ENCODE peak calls at places on chromosomes 6 and 20, in six cellular contexts. C is neural progenitor cell, K is lung, X is heart left ventricle, T is cardiac muscle cell, N is Panc1. Z is an unnamed sample.

GRCh38 chr20:32451340-32451681 is 93.2 kb downstream of the ASXL1 start:
- DNase-seq in T (no peak), C (no peak), K (no peak), N (no peak), X (no peak), Z (no peak)

GRCh38 chr6:127539292-127539691 is 20.2 kb upstream of the MTCL3 start:
- DNase-seq in K (no peak), T (no peak), N (no peak), X (no peak), C (no peak), Z (no peak)

GRCh38 chr6:46010270-46010669 is 5.4 kb downstream of the CLIC5 start:
- DNase-seq in K (no peak), X (no peak), T (no peak), C (no peak), N (no peak), Z (no peak)

GRCh38 chr6:139988702-139989101 is 614.3 kb upstream of the CITED2 start:
- DNase-seq in C (no peak), X (no peak), T (no peak), K (no peak), N (no peak), Z (no peak)

GRCh38 chr6:34658605-34659218 is 37.9 kb downstream of the ILRUN start:
- DNase-seq in X (no peak), K (no peak), N (no peak), C (no peak), T (no peak), Z (no peak)

GRCh38 chr6:56949925-56950495 is 4.9 kb upstream of the BEND6 start:
- DNase-seq in X (no peak), T (no peak), K (no peak), N (no peak), C (no peak), Z (no peak)

GRCh38 chr6:44642870-44643522 is 255.5 kb downstream of the CDC5L start:
- DNase-seq in T (no peak), K (no peak), C (no peak), X (no peak), N (no peak), Z (no peak)

GRCh38 chr6:57147955-57148858 is 23.9 kb upstream of the BAG2 start:
- DNase-seq in C (no peak), N (no peak), T (no peak), K (no peak), X (no peak), Z (no peak)

GRCh38 chr6:44820366-44821158 is 433.1 kb downstream of the CDC5L start:
- DNase-seq in X (no peak), K (no peak), C (no peak), N (no peak), T (no peak), Z (no peak)

GRCh38 chr6:142885182-142885867 is 59.7 kb downstream of the HIVEP2 start:
- DNase-seq in X (peak), C (peak), N (peak), K (peak), T (peak), Z (peak)

GRCh38 chr6:125749864-125750691 is 646 bp downstream of the HEY2 start:
- DNase-seq in N (no peak), T (peak), X (peak), C (peak), K (no peak), Z (peak)

GRCh38 chr6:66103954-66104353 is 396.9 kb upstream of the EYS start:
- DNase-seq in C (no peak), T (peak), X (no peak), N (no peak), K (no peak), Z (no peak)

GRCh38 chr6:153002613-153003293 is at the start of gene MTRF1L:
- DNase-seq in T (peak), N (peak), C (peak), K (peak), X (peak), Z (peak)

GRCh38 chr6:153000243-153000642 is 2.3 kb downstream of the MTRF1L start:
- DNase-seq in K (no peak), T (no peak), X (no peak), N (no peak), C (no peak), Z (no peak)

GRCh38 chr6:153001767-153002612 is 519 bp downstream of the MTRF1L start:
- DNase-seq in C (peak), T (peak), K (no peak), X (no peak), N (no peak), Z (no peak)

DNA sequence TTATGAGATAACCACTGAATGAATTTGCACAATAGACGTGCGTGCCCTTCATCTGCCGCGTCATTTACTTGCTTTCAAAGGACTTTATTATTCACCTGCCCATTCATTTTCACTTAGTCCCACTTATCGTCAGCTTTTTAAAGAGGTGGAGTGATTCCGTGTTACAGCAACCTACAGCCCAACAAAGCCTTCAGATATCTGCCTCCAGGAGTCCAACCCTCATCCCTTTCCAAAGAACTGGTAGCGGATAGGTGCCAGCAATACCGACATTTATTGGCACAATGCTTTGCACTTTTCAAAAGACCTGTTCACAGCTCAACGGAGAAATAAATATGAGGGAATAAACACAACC is 761 bp upstream of the MTRF1L start:
- DNase-seq in N (no peak), K (no peak), C (peak), X (no peak), T (peak), Z (no peak)
- H3K27ac ChIP-seq in N (peak), K (peak), C (peak), X (peak), T (peak), Z (peak)

GRCh38 chr6:21731411-21732031 is 138.0 kb downstream of the SOX4 start:
- DNase-seq in T (no peak), N (no peak), C (no peak), X (no peak), K (peak), Z (no peak)
- H3K27ac ChIP-seq in T (no peak), N (peak), C (no peak), X (no peak), K (no peak), Z (no peak)

DNA sequence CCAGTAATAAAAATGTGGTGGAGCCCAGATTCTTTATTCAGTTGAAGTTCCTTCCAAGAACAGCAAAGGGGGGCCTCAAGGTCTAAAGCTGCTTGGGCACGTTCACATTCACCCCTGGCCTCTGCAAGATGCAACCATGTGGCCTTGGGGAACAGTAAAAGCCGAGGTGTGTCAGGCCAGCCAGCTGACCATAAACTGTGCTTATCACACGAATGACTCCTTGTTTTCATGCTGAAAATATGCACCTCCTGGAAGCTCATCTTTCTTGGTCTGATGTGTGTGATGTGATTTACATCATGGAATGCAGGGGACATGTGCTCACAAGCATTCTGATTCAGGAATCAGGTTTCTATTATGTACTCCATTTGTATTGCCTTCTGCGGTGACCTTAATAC is 211.6 kb upstream of the MARCKS start:
- DNase-seq in T (no peak), C (no peak), N (no peak), K (no peak), X (no peak), Z (no peak)
- H3K27ac ChIP-seq in T (peak), C (no peak), N (no peak), K (no peak), X (no peak), Z (peak)

DNA sequence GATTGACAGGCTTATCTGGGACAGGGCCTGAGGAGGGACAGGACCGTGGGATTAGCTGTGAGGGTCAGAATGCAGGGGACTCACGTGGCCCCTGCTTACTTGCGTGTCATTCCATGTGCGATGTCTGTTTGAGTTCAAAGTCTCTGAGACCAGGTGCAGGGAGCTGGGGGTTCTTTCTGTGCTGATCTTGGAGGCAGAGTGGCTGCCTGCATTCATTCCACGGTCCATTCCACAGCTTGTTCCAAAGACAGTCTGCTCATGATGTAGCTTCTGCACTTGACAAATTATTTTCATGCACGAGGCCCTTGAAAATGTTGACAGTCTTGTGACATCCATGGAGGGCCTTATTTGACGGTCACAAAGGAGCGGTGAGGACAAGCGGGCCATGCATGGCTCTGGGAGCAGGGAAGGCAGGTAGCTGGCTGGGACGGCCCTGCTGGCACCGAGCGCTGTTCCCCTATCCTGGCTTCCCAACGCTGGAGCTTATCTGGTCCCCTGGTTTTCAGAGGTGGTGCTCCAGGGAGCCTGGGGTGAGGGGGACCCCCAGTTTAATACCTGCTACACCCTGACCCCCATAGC is 156.3 kb upstream of the RNF24 start:
- DNase-seq in X (no peak), C (peak), T (peak), N (no peak), K (no peak), Z (no peak)
- H3K27ac ChIP-seq in X (peak), C (no peak), T (no peak), N (peak), K (peak), Z (peak)

DNA sequence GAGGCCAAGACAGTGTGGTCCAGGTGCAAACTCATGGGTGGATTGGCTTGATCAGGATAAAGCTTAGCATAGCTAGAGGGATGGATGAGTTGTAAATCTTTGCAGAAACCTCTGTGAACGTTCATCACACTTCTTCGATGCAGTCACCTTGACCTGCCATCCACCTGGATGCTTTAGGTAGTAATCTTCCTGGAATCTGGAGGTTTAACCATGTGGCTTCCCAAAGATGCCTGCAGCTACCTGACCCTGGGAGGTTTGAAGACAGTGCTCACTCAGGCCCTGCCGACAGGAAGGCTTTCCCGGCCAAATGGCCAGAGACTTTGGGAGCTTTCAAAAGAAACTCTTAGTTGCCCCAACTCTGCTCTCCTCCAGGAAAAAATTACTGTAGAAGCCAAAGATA is 55.4 kb upstream of the ERVFRD-1 start:
- DNase-seq in N (no peak), T (no peak), K (peak), C (no peak), X (no peak), Z (no peak)
- H3K27ac ChIP-seq in N (no peak), T (no peak), K (no peak), C (no peak), X (no peak), Z (no peak)

GRCh38 chr20:21712443-21713059 is 7.1 kb downstream of the PAX1 start:
- DNase-seq in T (no peak), C (peak), N (no peak), K (no peak), X (no peak), Z (no peak)
- H3K27ac ChIP-seq in T (no peak), C (no peak), N (no peak), K (no peak), X (no peak), Z (no peak)

Z was measured in gastrocnemius medialis.